ENCODE peak calls at places on chromosomes 4 and X, in ten cellular contexts. Z, P, X, K, I, G, S, J, U and T are unnamed samples.

GRCh38 chr4:168716411-168717129 is 219.7 kb downstream of the PALLD start:
- DNase-seq in Z (no peak), P (no peak), X (no peak), K (no peak), I (no peak), G (no peak), S (no peak), J (no peak), U (no peak), T (no peak)

GRCh38 chrX:107676559-107677378 is 48.5 kb downstream of the PRPS1 start:
- DNase-seq in Z (no peak), P (peak; percentile 97), X (peak; percentile 90), K (peak; percentile 82), I (peak; percentile 82), G (peak; percentile 75), S (peak; percentile 53), J (peak; percentile 29), U (no peak), T (peak; percentile 7)

GRCh38 chr4:145216532-145216931 is 36.1 kb upstream of the OTUD4 start:
- DNase-seq in Z (no peak), P (peak; percentile 65), X (no peak), K (no peak), I (no peak), G (no peak), S (no peak), J (no peak), U (no peak), T (no peak)

GRCh38 chr4:84855774-84856173 is 110.7 kb downstream of the WDFY3 start:
- DNase-seq in Z (no peak), P (no peak), X (no peak), K (no peak), I (no peak), G (no peak), S (no peak), J (no peak), U (no peak), T (peak; percentile 59)

GRCh38 chr4:108114503-108114902 is 54.2 kb downstream of the LEF1 start:
- DNase-seq in Z (no peak), P (no peak), X (no peak), K (no peak), I (no peak), G (no peak), S (peak; percentile 36), J (no peak), U (no peak), T (no peak)

GRCh38 chr4:6498511-6499240 is 26.3 kb upstream of the PPP2R2C start:
- DNase-seq in Z (no peak), P (no peak), X (no peak), K (no peak), I (no peak), G (peak; percentile 10), S (no peak), J (no peak), U (no peak), T (no peak)

GRCh38 chr4:8038702-8039251 is 99.1 kb upstream of the AFAP1 start:
- DNase-seq in Z (no peak), P (no peak), X (no peak), K (no peak), I (no peak), G (no peak), S (no peak), J (no peak), U (no peak), T (no peak)

GRCh38 chr4:107036602-107037151 is 564 bp upstream of the DKK2 start:
- DNase-seq in Z (no peak), P (no peak), X (no peak), K (no peak), I (peak; percentile 3), G (no peak), S (no peak), J (no peak), U (no peak), T (no peak)

GRCh38 chr4:131632877-131633276 is 1516.2 kb upstream of the PCDH10 start:
- DNase-seq in Z (no peak), P (no peak), X (no peak), K (no peak), I (no peak), G (no peak), S (no peak), J (no peak), U (no peak), T (no peak)

GRCh38 chr4:87947381-87948160 is 27.9 kb upstream of the SPP1 start:
- DNase-seq in Z (no peak), P (no peak), X (no peak), K (no peak), I (no peak), G (no peak), S (no peak), J (no peak), U (no peak), T (no peak)

GRCh38 chr4:54687887-54688841 is 30.4 kb downstream of the KIT start:
- DNase-seq in Z (no peak), P (no peak), X (no peak), K (no peak), I (no peak), G (no peak), S (no peak), J (no peak), U (no peak), T (no peak)

GRCh38 chr4:112302320-112303274 is 5.4 kb downstream of the ALPK1 start:
- DNase-seq in Z (no peak), P (no peak), X (no peak), K (peak; percentile 58), I (no peak), G (no peak), S (no peak), J (no peak), U (no peak), T (no peak)

GRCh38 chr4:1321946-1322650 is 24.9 kb upstream of the UVSSA start:
- DNase-seq in Z (no peak), P (no peak), X (no peak), K (peak; percentile 59), I (peak; percentile 5), G (no peak), S (no peak), J (no peak), U (no peak), T (no peak)

GRCh38 chr4:148004228-148004813 is 272.4 kb downstream of the ARHGAP10 start:
- DNase-seq in Z (no peak), P (no peak), X (no peak), K (no peak), I (peak; percentile 47), G (no peak), S (no peak), J (no peak), U (peak; percentile 33), T (no peak)

GRCh38 chr4:148007303-148007702 is 275.4 kb downstream of the ARHGAP10 start:
- DNase-seq in Z (no peak), P (peak; percentile 98), X (no peak), K (no peak), I (no peak), G (no peak), S (no peak), J (no peak), U (no peak), T (no peak)

GRCh38 chr4:148007789-148008188 is 275.9 kb downstream of the ARHGAP10 start:
- DNase-seq in Z (no peak), P (no peak), X (no peak), K (no peak), I (no peak), G (no peak), S (no peak), J (no peak), U (no peak), T (no peak)

GRCh38 chr4:148006025-148006424 is 274.1 kb downstream of the ARHGAP10 start:
- DNase-seq in Z (no peak), P (no peak), X (no peak), K (no peak), I (no peak), G (no peak), S (no peak), J (no peak), U (no peak), T (no peak)
- H3K27ac ChIP-seq in Z (no peak overlapping the region), P (no peak overlapping the region), X (no peak overlapping the region), K (no peak overlapping the region), I (no peak overlapping the region), G (no peak overlapping the region), S (no peak overlapping the region), J (no peak overlapping the region), U (no peak overlapping the region), T (no peak overlapping the region)

GRCh38 chr4:72397314-72397713 is 171.7 kb downstream of the ADAMTS3 start:
- DNase-seq in Z (no peak), P (peak; percentile 19), X (no peak), K (no peak), I (no peak), G (no peak), S (no peak), J (no peak), U (no peak), T (no peak)
- H3K27ac ChIP-seq in Z (no peak overlapping the region), P (no peak overlapping the region), X (no peak overlapping the region), K (no peak overlapping the region), I (no peak overlapping the region), G (no peak overlapping the region), S (no peak overlapping the region), J (no peak overlapping the region), U (no peak overlapping the region), T (no peak overlapping the region)

DNA sequence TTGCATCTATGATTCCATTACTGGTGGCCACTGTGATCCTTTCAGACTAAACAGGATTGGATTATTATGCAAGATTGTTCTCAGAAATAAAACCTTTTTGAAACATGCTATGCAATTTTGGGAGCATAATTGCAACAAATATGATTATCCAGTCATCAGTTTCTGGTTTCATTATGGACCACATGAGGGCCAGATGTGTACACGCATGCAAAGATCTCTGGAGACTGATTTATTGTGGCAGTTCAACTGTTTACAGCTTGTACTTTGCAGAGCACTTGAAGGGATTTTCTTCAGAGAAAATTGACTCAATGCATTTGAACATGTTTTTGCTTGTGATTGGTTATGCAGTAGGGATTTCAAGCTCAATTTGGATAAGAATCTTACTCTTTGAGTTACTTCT is 31.0 kb upstream of the SPANXB1 start:
- DNase-seq in Z (no peak), P (peak; percentile 51), X (no peak), K (no peak), I (no peak), G (no peak), S (no peak), J (no peak), U (no peak), T (no peak)
- H3K27ac ChIP-seq in Z (no peak overlapping the region), P (no peak overlapping the region), X (no peak overlapping the region), K (no peak overlapping the region), I (no peak overlapping the region), G (no peak overlapping the region), S (no peak overlapping the region), J (no peak overlapping the region), U (no peak overlapping the region), T (no peak overlapping the region)

DNA sequence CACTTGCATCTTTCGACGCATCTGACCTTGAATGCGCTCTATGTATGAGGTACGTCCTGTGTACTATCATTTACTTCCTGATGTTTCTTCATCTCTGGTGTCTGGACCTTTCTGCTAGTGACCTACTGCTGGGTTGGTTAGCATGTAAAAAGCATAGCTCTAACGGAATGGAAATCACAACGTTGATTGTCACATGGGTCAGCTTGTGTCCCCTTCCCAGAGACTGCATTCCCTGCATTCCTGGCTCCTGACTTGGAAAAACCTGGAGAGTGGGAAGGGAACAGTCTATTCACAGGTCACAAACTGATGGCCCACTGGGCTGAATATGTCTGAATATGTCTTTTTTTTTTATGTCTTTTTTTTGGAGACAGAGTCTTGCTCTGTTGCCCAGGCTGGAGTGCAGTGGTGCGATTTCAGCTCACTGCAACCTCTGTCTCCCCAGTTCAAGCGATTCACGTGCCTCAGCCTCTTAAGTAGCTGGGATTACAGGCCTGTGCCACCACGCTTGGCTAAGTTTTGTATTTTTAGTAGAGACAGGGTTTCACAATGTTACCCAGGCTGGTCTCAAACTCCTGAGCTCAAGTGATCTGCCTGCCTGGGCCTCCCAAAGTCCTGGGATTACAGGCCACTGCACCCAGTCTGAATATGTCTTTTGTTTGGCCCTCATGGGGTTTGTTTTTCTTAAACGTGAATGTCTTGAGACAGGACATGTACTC is 16.3 kb downstream of the LONRF3 start:
- DNase-seq in Z (no peak), P (no peak), X (no peak), K (no peak), I (no peak), G (no peak), S (no peak), J (no peak), U (no peak), T (no peak)
- H3K27ac ChIP-seq in Z (no peak overlapping the region), P (no peak overlapping the region), X (no peak overlapping the region), K (no peak overlapping the region), I (no peak overlapping the region), G (no peak overlapping the region), S (no peak overlapping the region), J (no peak overlapping the region), U (no peak overlapping the region), T (no peak overlapping the region)